ENCODE peak calls at places on chromosomes 11 and 22, in six cellular contexts. S is SJSA1, F is fibroblast of lung, L is IMR-90, Z is cardiac muscle cell, D is uterus. K is an unnamed sample. For H3K4me1, the result is how much of the 10 kb centered on the place peaks cover.

GRCh38 chr22:37051629-37052385 is at the start of gene KCTD17:
- DNase-seq in S (peak), F (peak), Z (peak), D (peak), L (peak), K (peak)

GRCh38 chr11:74749127-74749964 is 697 bp downstream of the RNF169 start:
- DNase-seq in F (peak), L (peak), Z (peak), S (no peak), D (no peak), K (peak)

GRCh38 chr11:124597661-124598060 is 13.6 kb upstream of the PANX3 start:
- DNase-seq in Z (no peak), S (no peak), D (no peak), L (no peak), F (no peak), K (no peak)

GRCh38 chr11:95704865-95705264 is 84.7 kb downstream of the FAM76B start:
- DNase-seq in Z (no peak), F (no peak), S (no peak), L (no peak), D (no peak), K (no peak)

GRCh38 chr11:117180661-117181585 is 2.4 kb downstream of the SIDT2 start:
- DNase-seq in D (peak), L (peak), S (peak), F (peak), Z (peak), K (peak)

GRCh38 chr11:43268161-43268560 is 43.6 kb upstream of the API5 start:
- DNase-seq in S (no peak), D (no peak), F (no peak), L (no peak), Z (no peak), K (peak)

GRCh38 chr11:11582261-11582701 is 39.5 kb downstream of the GALNT18 start:
- DNase-seq in L (no peak), Z (no peak), D (no peak), F (no peak), S (peak), K (no peak)

GRCh38 chr11:19978668-19979518 is 181.4 kb downstream of the DBX1 start:
- DNase-seq in S (peak), L (peak), D (peak), Z (no peak), F (peak), K (no peak)

GRCh38 chr11:14054708-14055107 is 92.2 kb downstream of the SPON1 start:
- DNase-seq in D (peak), Z (no peak), F (peak), S (no peak), L (no peak), K (peak)

GRCh38 chr11:80521592-80521991 is 1080.8 kb upstream of the TENM4 start:
- DNase-seq in D (no peak), F (no peak), Z (peak), L (no peak), S (no peak), K (no peak)

GRCh38 chr11:27120211-27120610 is 79.6 kb downstream of the BBOX1 start:
- DNase-seq in S (no peak), D (no peak), L (no peak), Z (no peak), F (peak), K (no peak)

GRCh38 chr11:103480421-103480820 is 371.2 kb downstream of the DYNC2H1 start:
- DNase-seq in S (no peak), D (no peak), Z (no peak), F (peak), L (peak), K (no peak)

DNA sequence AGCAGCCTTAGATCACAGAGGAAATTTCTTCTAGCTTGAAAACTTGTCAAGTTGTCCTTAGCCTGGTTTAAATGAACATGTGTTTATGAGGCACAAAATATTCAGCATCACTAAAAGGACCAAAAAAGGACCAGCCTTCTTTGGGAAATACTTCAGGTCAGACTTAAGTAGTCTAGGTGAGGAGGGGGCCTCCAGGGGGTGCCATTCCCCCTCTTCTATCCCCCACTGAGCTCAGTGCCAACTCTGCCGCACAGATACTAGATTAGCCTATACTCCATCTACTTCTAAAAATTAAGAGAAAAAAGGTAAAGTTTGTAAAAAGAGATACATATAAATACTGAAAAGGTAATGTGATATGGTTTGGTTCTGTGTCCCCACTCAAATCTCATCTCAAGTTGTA is 20.6 kb downstream of the CLTCL1 start:
- DNase-seq in D (no peak), F (no peak), S (no peak), L (no peak), Z (no peak), K (no peak)
- H3K27ac ChIP-seq in D (no peak), F (no peak), S (no peak), L (no peak), Z (no peak), K (no peak)

GRCh38 chr11:69445131-69445470 is 36.4 kb upstream of the LINC01488 start:
- DNase-seq in Z (no peak), D (no peak), L (no peak), S (no peak), F (no peak), K (no peak)
- H3K4me1 ChIP-seq in Z (under half), D (under half), L (under half), S (half or more), F (under half), K (under half)

GRCh38 chr11:67506426-67507032 is 1.4 kb upstream of the PITPNM1 start:
- DNase-seq in L (no peak), D (no peak), Z (no peak), S (no peak), F (no peak), K (no peak)
- H3K4me3 ChIP-seq in L (no peak), D (no peak), Z (no peak), S (peak), F (no peak), K (no peak)

GRCh38 chr22:49922484-49922883 is 4.0 kb downstream of the CRELD2 start:
- DNase-seq in Z (no peak), S (no peak), D (no peak), F (no peak), L (no peak), K (no peak)

GRCh38 chr22:49924113-49924833 is 5.8 kb downstream of the CRELD2 start:
- DNase-seq in Z (no peak), F (no peak), D (no peak), S (no peak), L (no peak), K (no peak)

GRCh38 chr22:49923445-49923844 is 5.0 kb downstream of the CRELD2 start:
- DNase-seq in Z (no peak), F (peak), D (no peak), L (peak), S (no peak), K (no peak)

GRCh38 chr22:49921508-49922278 is 3.3 kb downstream of the CRELD2 start:
- DNase-seq in L (no peak), S (no peak), Z (no peak), D (no peak), F (no peak), K (no peak)

DNA sequence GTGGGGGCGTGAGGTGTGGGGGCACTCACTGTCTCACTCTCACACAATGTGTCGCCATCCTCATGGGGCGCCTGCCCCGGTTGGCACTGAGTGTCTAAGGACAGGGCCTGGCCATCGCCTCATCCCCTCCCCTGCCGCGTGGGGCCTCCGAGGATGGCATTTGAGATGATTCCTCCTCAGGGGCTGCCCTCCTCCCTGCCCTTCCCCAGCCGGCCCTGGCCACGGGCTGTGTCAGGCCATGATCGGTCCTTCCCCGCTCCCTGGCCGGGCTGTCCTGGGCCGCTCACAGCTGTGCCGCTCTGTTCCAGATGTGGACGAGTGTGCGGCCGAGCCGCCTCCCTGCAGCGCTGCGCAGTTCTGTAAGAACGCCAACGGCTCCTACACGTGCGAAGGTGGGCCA is 4.5 kb downstream of the CRELD2 start:
- DNase-seq in Z (no peak), F (no peak), D (no peak), L (no peak), S (no peak), K (no peak)
- H3K27ac ChIP-seq in Z (no peak), F (no peak), D (no peak), L (peak), S (no peak), K (no peak)

K was measured in heart right ventricle.